ENCODE peak calls at places on chromosome 7, in eight cellular contexts. O is heart right ventricle, I is fibroblast of lung, W is cardiac muscle cell, V is breast epithelium, N is prostate gland, Y is psoas muscle, T is tibial nerve. U is an unnamed sample.

GRCh38 chr7:108592633-108593277 is 23.1 kb downstream of the DNAJB9 start:
- DNase-seq in N (peak; percentile 26), O (no peak), V (no peak), I (peak; percentile 12), W (peak; percentile 38), T (no peak), Y (no peak), U (no peak)

GRCh38 chr7:45978010-45978681 is 57.1 kb upstream of the IGFBP3 start:
- DNase-seq in N (peak; percentile 24), T (no peak), Y (no peak), W (peak; percentile 93), V (no peak), O (no peak), I (peak; percentile 99), U (peak; percentile 81)

GRCh38 chr7:1076184-1077072 is 11.5 kb upstream of the GPER1 start:
- DNase-seq in W (peak; percentile 42), V (no peak), I (no peak), Y (peak; percentile 41), T (no peak), N (no peak), O (peak; percentile 47), U (no peak)

GRCh38 chr7:91710896-91711295 is 169.6 kb downstream of the MTERF1 start:
- DNase-seq in T (no peak), W (no peak), O (no peak), N (no peak), V (no peak), I (peak; percentile 3), Y (no peak), U (no peak)

GRCh38 chr7:7768977-7769376 is 50.6 kb upstream of the RPA3 start:
- DNase-seq in W (no peak), N (no peak), V (no peak), I (peak; percentile 16), Y (no peak), T (no peak), O (no peak), U (no peak)

GRCh38 chr7:43782768-43783555 is 24.5 kb downstream of the BLVRA start:
- DNase-seq in I (no peak), Y (no peak), T (no peak), V (no peak), W (no peak), O (no peak), N (no peak), U (no peak)

GRCh38 chr7:51451751-51452465 is 135.3 kb upstream of the COBL start:
- DNase-seq in V (no peak), I (no peak), N (no peak), T (no peak), O (no peak), Y (no peak), W (no peak), U (no peak)

GRCh38 chr7:100875356-100875751 is 451 bp downstream of the SRRT start:
- DNase-seq in V (no peak), Y (no peak), O (no peak), N (no peak), T (no peak), I (no peak), W (no peak), U (no peak)

GRCh38 chr7:82234457-82235049 is 209.0 kb downstream of the CACNA2D1 start:
- DNase-seq in N (peak; percentile 10), I (peak; percentile 25), V (no peak), T (no peak), Y (no peak), W (peak; percentile 65), O (no peak), U (no peak)

GRCh38 chr7:148982596-148983219 is 45.6 kb downstream of the PDIA4 start:
- DNase-seq in W (peak; percentile 62), O (no peak), T (no peak), V (no peak), Y (no peak), I (peak; percentile 36), N (no peak), U (no peak)

GRCh38 chr7:98250789-98251188 is 1.2 kb downstream of the TECPR1 start:
- DNase-seq in I (no peak), W (no peak), N (no peak), O (no peak), V (no peak), T (no peak), Y (no peak), U (no peak)

GRCh38 chr7:64908358-64908757 is 5.3 kb downstream of the ZNF273 start:
- DNase-seq in N (no peak), V (no peak), W (no peak), I (no peak), Y (no peak), T (no peak), O (no peak), U (no peak)

GRCh38 chr7:55065079-55065478 is 46.3 kb downstream of the EGFR start:
- DNase-seq in V (no peak), Y (peak; percentile 59), W (peak; percentile 97), I (peak; percentile 97), N (no peak), T (no peak), O (no peak), U (no peak)

GRCh38 chr7:84354866-84355265 is 160.3 kb upstream of the SEMA3A start:
- DNase-seq in O (no peak), N (no peak), T (no peak), I (peak; percentile 29), W (no peak), V (no peak), Y (no peak), U (no peak)

GRCh38 chr7:53003653-53004445 is 31.6 kb upstream of the POM121L12 start:
- DNase-seq in T (no peak), V (no peak), N (no peak), W (no peak), I (no peak), Y (no peak), O (no peak), U (no peak)

GRCh38 chr7:71015260-71015900 is 116.6 kb upstream of the GALNT17 start:
- DNase-seq in T (peak; percentile 5), N (no peak), O (peak; percentile 9), W (no peak), V (no peak), Y (peak; percentile 34), I (no peak), U (no peak)

GRCh38 chr7:96380111-96380512 is 58.2 kb upstream of the SLC25A13 start:
- DNase-seq in N (no peak), W (no peak), O (peak; percentile 4), T (no peak), Y (no peak), V (no peak), I (no peak), U (peak; percentile 65)

GRCh38 chr7:12982178-12982577 is 294.7 kb downstream of the ARL4A start:
- DNase-seq in O (no peak), W (no peak), N (no peak), I (no peak), V (no peak), T (no peak), Y (no peak), U (no peak)

GRCh38 chr7:98599886-98600285 is 17.2 kb upstream of the NPTX2 start:
- DNase-seq in V (no peak), Y (no peak), I (no peak), T (no peak), O (no peak), N (no peak), W (no peak), U (no peak)

GRCh38 chr7:46930336-46930735 is 651.6 kb downstream of the TNS3 start:
- DNase-seq in V (no peak), O (no peak), N (no peak), T (peak; percentile 48), I (peak; percentile 96), Y (peak; percentile 30), W (peak; percentile 90), U (peak; percentile 26)

GRCh38 chr7:37352974-37353948 is 95.4 kb downstream of the ELMO1 start:
- DNase-seq in Y (no peak), W (no peak), T (no peak), I (no peak), N (no peak), V (no peak), O (no peak), U (no peak)

GRCh38 chr7:158778476-158778875 is 50.8 kb downstream of the ESYT2 start:
- DNase-seq in V (no peak), Y (no peak), N (no peak), I (peak; percentile 55), O (no peak), W (peak; percentile 41), T (no peak), U (no peak)

GRCh38 chr7:122674502-122674901 is 24.4 kb downstream of the RNF133 start:
- DNase-seq in Y (no peak), V (no peak), O (no peak), I (peak; percentile 87), N (peak; percentile 63), T (peak; percentile 41), W (peak; percentile 65), U (peak; percentile 22)
- H3K27ac ChIP-seq in Y (no peak overlapping the region), V (peak overlapping the region; percentile 12), O (no peak overlapping the region), I (no peak overlapping the region), N (peak overlapping the region; percentile 55), T (peak overlapping the region; percentile 43), W (no peak overlapping the region), U (no peak overlapping the region)

GRCh38 chr7:80662252-80662651 is 23.8 kb downstream of the CD36 start:
- DNase-seq in N (no peak), T (no peak), O (no peak), I (no peak), W (no peak), Y (no peak), V (no peak), U (no peak)
- H3K4me3 ChIP-seq in N (no peak overlapping the region), T (no peak overlapping the region), O (no peak overlapping the region), I (no peak overlapping the region), W (no peak overlapping the region), Y (no peak overlapping the region), V (no peak overlapping the region), U (no peak overlapping the region)

GRCh38 chr7:28176174-28176573 is 4.4 kb downstream of the JAZF1 start:
- DNase-seq in V (no peak), W (no peak), I (no peak), Y (no peak), N (no peak), O (no peak), T (no peak), U (no peak)
- H3K4me1 ChIP-seq in V (peaks cover 5% of the 10 kb centered on the region), W (peaks cover 32% of the 10 kb centered on the region), I (peaks cover 4% of the 10 kb centered on the region), Y (peaks cover 20% of the 10 kb centered on the region), N (no peaks in the 10 kb centered on the region), O (peaks cover 66% of the 10 kb centered on the region), T (peaks cover 44% of the 10 kb centered on the region), U (peaks cover 29% of the 10 kb centered on the region)

DNA sequence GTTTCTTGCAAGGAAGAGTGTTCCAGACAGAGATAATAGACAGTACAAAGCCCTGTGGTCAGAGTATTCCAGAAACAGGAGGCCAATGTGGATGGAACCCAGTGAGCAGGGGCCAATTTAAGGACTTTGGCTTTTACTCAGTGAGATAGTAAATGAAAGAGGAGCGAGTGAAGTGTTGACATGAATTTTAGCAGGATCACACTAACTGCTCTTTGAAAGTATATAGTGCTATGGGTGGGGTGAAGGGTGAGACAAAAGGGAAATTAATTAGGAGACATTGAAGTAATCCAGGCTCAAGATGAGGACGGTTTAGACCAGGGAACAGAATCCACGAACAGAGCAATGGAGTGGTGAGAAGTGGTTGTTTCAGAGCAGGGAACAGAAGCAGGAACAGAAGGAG is 62.2 kb upstream of the TES start:
- DNase-seq in T (no peak), I (no peak), Y (no peak), V (no peak), W (no peak), N (no peak), O (no peak), U (no peak)
- H3K27ac ChIP-seq in T (no peak overlapping the region), I (no peak overlapping the region), Y (no peak overlapping the region), V (no peak overlapping the region), W (no peak overlapping the region), N (no peak overlapping the region), O (no peak overlapping the region), U (no peak overlapping the region)

U was measured in thyroid gland.